ENCODE peak calls at places on chromosomes 3 and 15, in eight cellular contexts. S, N, W, J, L, I, E and X are unnamed samples.
A peak's percentile ranks its signal among the peaks of the same experiment; 100 is the strongest.

GRCh38 chr15:42984534-42985034 is 64.0 kb upstream of the TTBK2 start:
- DNase-seq in S (no peak), N (no peak), W (no peak), J (no peak), L (no peak), I (no peak), E (no peak), X (no peak)

GRCh38 chr3:106323586-106323985 is 454.8 kb upstream of the CBLB start:
- DNase-seq in S (no peak), N (no peak), W (no peak), J (no peak), L (no peak), I (no peak), E (no peak), X (no peak)

GRCh38 chr3:155391583-155391982 is 98.1 kb upstream of the STRIT1 start:
- DNase-seq in S (no peak), N (no peak), W (peak; percentile 51), J (peak; percentile 7), L (peak; percentile 53), I (no peak), E (no peak), X (no peak)

GRCh38 chr3:119469378-119470189 is 821 bp downstream of the POGLUT1 start:
- DNase-seq in S (no peak), N (no peak), W (no peak), J (no peak), L (no peak), I (no peak), E (no peak), X (no peak)

GRCh38 chr15:64895285-64896065 is 16.2 kb upstream of the ANKDD1A start:
- DNase-seq in S (no peak), N (no peak), W (no peak), J (no peak), L (no peak), I (peak; percentile 55), E (no peak), X (peak; percentile 37)

GRCh38 chr3:98343647-98344507 is 9.8 kb upstream of the OR5K4 start:
- DNase-seq in S (no peak), N (no peak), W (no peak), J (peak; percentile 95), L (peak; percentile 86), I (no peak), E (peak; percentile 53), X (no peak)

GRCh38 chr15:92082217-92082843 is 228.8 kb downstream of the SLCO3A1 start:
- DNase-seq in S (peak; percentile 66), N (peak; percentile 78), W (peak; percentile 64), J (peak; percentile 92), L (peak; percentile 79), I (no peak), E (peak; percentile 80), X (peak; percentile 38)

GRCh38 chr15:68719051-68719450 is 101.6 kb downstream of the ANP32A start:
- DNase-seq in S (no peak), N (no peak), W (no peak), J (no peak), L (no peak), I (no peak), E (no peak), X (no peak)

GRCh38 chr15:92429378-92430066 is 35.8 kb downstream of the ST8SIA2 start:
- DNase-seq in S (no peak), N (no peak), W (no peak), J (peak; percentile 61), L (peak; percentile 71), I (no peak), E (no peak), X (no peak)

GRCh38 chr3:119981386-119981785 is 112.9 kb downstream of the GSK3B start:
- DNase-seq in S (no peak), N (no peak), W (no peak), J (no peak), L (no peak), I (no peak), E (no peak), X (no peak)

GRCh38 chr3:149373235-149374125 is 4.0 kb downstream of the TM4SF1 start:
- DNase-seq in S (no peak), N (no peak), W (no peak), J (no peak), L (peak; percentile 91), I (no peak), E (no peak), X (no peak)

GRCh38 chr3:64898941-64899340 is 211.1 kb upstream of the ADAMTS9 start:
- DNase-seq in S (no peak), N (no peak), W (no peak), J (no peak), L (no peak), I (no peak), E (no peak), X (no peak)

GRCh38 chr3:141020139-141020940 is 30.8 kb upstream of the SPSB4 start:
- DNase-seq in S (no peak), N (no peak), W (no peak), J (no peak), L (no peak), I (no peak), E (no peak), X (no peak)

GRCh38 chr3:23263796-23264195 is 60.7 kb downstream of the UBE2E2 start:
- DNase-seq in S (no peak), N (no peak), W (no peak), J (no peak), L (peak; percentile 39), I (no peak), E (no peak), X (no peak)

GRCh38 chr3:131541288-131541687 is 38.5 kb upstream of the MRPL3 start:
- DNase-seq in S (no peak), N (no peak), W (no peak), J (no peak), L (no peak), I (no peak), E (no peak), X (no peak)

DNA sequence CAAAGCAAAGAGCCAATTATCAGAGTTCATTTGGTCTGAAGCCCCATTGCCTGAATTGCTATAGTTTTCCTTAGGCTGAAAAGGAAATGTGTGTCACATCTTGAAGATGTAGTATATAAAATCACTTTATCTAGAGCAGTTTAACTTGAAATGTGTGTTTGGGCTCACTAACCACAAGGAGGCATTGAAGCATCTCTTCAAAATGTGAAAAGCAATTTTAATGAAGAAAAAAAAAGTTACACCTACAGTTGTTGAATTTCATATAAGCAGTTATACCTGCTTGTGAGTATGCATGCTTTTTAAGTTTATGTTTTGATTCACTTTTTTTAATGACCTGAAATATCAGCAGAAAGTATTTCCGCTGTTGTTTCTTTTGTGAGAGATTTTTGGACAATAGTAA is 129.3 kb downstream of the IQCH start:
- DNase-seq in S (no peak), N (no peak), W (no peak), J (no peak), L (peak; percentile 8), I (no peak), E (no peak), X (no peak)
- TF ChIP-seq CTCF in S (no peak), N (no peak), W (no peak), J (peak; percentile 47), L (no peak), I (no peak), E (no peak), X (no peak)

DNA sequence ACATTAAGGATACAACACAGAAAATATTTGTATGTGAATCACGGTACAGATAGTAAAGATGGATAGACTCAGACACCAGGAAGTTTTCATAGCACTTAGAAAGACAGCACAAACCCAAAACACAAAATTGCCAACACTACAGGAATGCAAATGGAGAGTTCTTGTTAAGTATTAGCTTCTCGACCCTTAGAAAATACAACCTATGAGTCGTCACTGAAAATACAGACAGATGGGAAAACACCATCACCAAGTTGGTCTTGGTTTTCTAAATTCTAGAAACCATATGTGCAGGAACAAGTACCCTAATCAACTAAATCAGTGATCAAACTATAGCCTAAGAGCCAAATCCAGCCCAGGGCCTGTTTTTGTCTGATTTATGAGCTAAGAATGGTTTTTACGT is 50.7 kb downstream of the PEAK1 start:
- DNase-seq in S (no peak), N (no peak), W (no peak), J (no peak), L (no peak), I (no peak), E (no peak), X (no peak)
- TF ChIP-seq CTCF in S (no peak), N (no peak), W (no peak), J (no peak), L (no peak), I (no peak), E (no peak), X (no peak)

DNA sequence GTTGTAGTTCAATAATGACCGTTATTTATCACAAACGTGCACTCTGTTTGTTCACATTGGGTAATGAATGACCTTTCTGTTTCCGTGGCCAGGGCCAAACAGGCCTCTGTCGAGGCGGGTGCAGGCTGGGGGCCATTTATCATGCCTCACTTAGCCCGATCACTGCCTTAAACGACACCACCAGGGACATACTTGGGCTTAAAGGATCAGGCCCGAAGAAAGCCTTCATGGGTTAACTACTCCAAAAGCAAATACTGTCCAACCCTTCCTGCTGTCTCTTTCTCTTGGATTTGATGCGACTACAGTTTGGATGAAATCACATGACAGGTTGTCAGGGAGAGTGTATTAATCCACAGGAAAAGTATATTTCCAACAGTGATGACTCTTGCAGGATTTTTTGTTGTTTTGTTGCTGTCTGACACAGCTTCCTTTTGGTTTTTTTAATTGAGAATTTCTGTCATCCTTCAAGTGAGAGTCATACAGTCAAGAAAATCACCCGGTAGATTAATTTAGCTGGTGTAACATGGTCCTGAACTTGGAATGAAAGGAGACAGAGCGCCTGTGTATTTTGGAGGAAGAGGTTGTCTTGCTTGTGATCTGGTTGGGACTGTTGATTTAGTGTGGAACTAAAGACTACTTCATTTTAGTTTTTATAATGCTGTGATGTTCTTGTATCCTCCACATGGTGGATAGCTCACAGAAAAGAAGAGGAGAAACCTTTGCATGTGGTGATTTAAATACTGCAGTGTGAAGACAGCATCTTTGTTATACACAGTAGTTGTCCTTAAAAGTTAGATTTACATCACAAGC is 268.1 kb downstream of the PTPRG start:
- DNase-seq in S (no peak), N (no peak), W (no peak), J (peak; percentile 34), L (no peak), I (no peak), E (peak; percentile 44), X (no peak)
- TF ChIP-seq CTCF in S (no peak), N (no peak), W (no peak), J (no peak), L (no peak), I (no peak), E (no peak), X (no peak)

DNA sequence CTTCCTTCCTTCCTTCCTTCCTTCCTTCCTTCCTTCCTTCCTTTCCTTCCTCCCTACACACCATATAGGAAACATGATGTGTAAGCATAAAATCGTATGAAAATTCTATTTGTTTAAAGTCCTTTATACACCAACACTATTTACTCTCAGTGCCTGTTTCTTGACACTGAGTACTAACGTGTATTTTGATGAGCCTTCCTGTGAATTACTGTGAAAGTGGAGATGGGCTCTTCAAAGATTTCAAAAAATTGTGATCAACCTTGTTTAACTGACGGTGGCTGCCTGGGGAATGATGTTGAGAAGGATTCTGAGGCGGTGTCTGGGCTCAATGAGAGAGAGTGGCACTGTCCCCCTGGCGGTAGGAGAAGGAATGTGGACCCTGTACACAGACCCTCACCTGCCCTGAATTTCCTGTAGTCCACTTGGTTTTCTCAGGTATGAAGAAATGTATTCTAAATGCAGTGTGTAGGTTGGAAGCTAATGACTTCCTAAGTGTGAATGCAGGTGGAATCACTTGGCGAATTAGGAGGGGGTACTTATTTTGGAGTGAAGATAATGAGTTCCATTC is 237.9 kb downstream of the GAP43 start:
- DNase-seq in S (no peak), N (no peak), W (no peak), J (peak; percentile 69), L (no peak), I (no peak), E (no peak), X (no peak)
- TF ChIP-seq CTCF in S (peak; percentile 24), N (no peak), W (no peak), J (peak; percentile 75), L (no peak), I (no peak), E (peak; percentile 32), X (no peak)